ENCODE peak calls at places on chromosomes 11 and 22, in four cellular contexts. W is PC-9, B is spleen, H is heart left ventricle. U is an unnamed sample.

GRCh38 chr22:26471522-26471921 is 12.1 kb downstream of the HPS4 start:
- DNase-seq in B (no peak), H (no peak), W (peak; percentile 38), U (peak; percentile 94)

GRCh38 chr22:44580176-44580575 is 82.1 kb upstream of the RTL6 start:
- DNase-seq in H (no peak), B (peak; percentile 44), W (no peak), U (no peak)

GRCh38 chr22:25779426-25779825 is 37.4 kb downstream of the MYO18B start:
- DNase-seq in W (no peak), H (no peak), B (no peak), U (peak; percentile 59)

GRCh38 chr11:121129362-121130340 is 28.6 kb downstream of the TECTA start:
- DNase-seq in B (no peak), H (no peak), W (peak; percentile 40), U (no peak)

GRCh38 chr11:10108901-10109665 is 184.9 kb downstream of the SBF2 start:
- DNase-seq in H (peak; percentile 31), W (no peak), B (no peak), U (peak; percentile 91)

GRCh38 chr22:36773935-36774334 is 2.0 kb downstream of the IFT27 start:
- DNase-seq in B (no peak), W (no peak), H (no peak), U (peak; percentile 90)

GRCh38 chr11:125514336-125515101 is 18.5 kb upstream of the FEZ1 start:
- DNase-seq in W (peak; percentile 8), B (no peak), H (no peak), U (peak; percentile 78)

GRCh38 chr22:31276426-31277167 is 15.7 kb downstream of the PIK3IP1 start:
- DNase-seq in B (no peak), H (no peak), W (no peak), U (no peak)

GRCh38 chr22:43110444-43110926 is at the start of gene BIK:
- DNase-seq in B (peak; percentile 84), W (peak; percentile 28), H (peak; percentile 52), U (peak; percentile 85)

GRCh38 chr11:70220920-70221319 is 17.8 kb downstream of the FADD start:
- DNase-seq in B (no peak), W (no peak), H (no peak), U (peak; percentile 81)

GRCh38 chr11:26580929-26581328 is 8.9 kb upstream of the MUC15 start:
- DNase-seq in B (no peak), W (no peak), H (no peak), U (no peak)

GRCh38 chr11:12410006-12410728 is 32.8 kb downstream of the PARVA start:
- DNase-seq in B (no peak), W (no peak), H (no peak), U (peak; percentile 41)

GRCh38 chr11:64450168-64450560 is 91.2 kb downstream of the RPS6KA4 start:
- DNase-seq in W (no peak), H (no peak), B (no peak), U (no peak)

GRCh38 chr11:1151366-1152315 is 6.1 kb upstream of the MUC5AC start:
- DNase-seq in B (peak; percentile 64), H (no peak), W (peak; percentile 41), U (peak; percentile 78)

GRCh38 chr11:66692871-66693331 is 15.2 kb upstream of the RBM4B start:
- DNase-seq in W (no peak), B (no peak), H (no peak), U (peak; percentile 75)

GRCh38 chr11:66696186-66696585 is 18.5 kb upstream of the RBM4B start:
- DNase-seq in W (no peak), H (no peak), B (no peak), U (peak; percentile 2)

GRCh38 chr11:66693356-66694055 is 15.8 kb upstream of the RBM4B start:
- DNase-seq in B (no peak), W (no peak), H (no peak), U (peak; percentile 25)

GRCh38 chr11:66694056-66694410 is 16.3 kb upstream of the RBM4B start:
- DNase-seq in W (no peak), H (no peak), B (no peak), U (peak; percentile 66)

GRCh38 chr11:66694732-66695207 is 17.1 kb upstream of the RBM4B start:
- DNase-seq in B (peak; percentile 93), W (peak; percentile 94), H (peak; percentile 91), U (peak; percentile 100)
- TF ChIP-seq CTCF in B (peak; percentile 97), W (peak; percentile 98), H (peak; percentile 88), U (peak; percentile 100)

GRCh38 chr11:17431139-17431538 is 42.7 kb upstream of the KCNJ11 start:
- DNase-seq in W (no peak), H (no peak), B (peak; percentile 49), U (no peak)
- H3K27ac ChIP-seq in W (no peak overlapping the region), H (no peak overlapping the region), B (no peak overlapping the region), U (no peak overlapping the region)

GRCh38 chr11:78216571-78217287 is 28.0 kb downstream of the USP35 start:
- DNase-seq in W (no peak), B (no peak), H (no peak), U (no peak)
- TF ChIP-seq CTCF in W (no peak), B (no peak), H (no peak), U (no peak)

GRCh38 chr11:72783144-72783910 is 10.5 kb downstream of the STARD10 start:
- DNase-seq in B (no peak), W (no peak), H (no peak), U (peak; percentile 79)

GRCh38 chr11:72781063-72781312 is 12.9 kb downstream of the STARD10 start:
- DNase-seq in B (no peak), W (peak; percentile 61), H (no peak), U (no peak)

GRCh38 chr11:72781313-72782080 is 12.3 kb downstream of the STARD10 start:
- DNase-seq in H (no peak), B (peak; percentile 89), W (peak; percentile 32), U (peak; percentile 95)

GRCh38 chr11:72780291-72781062 is 13.4 kb downstream of the STARD10 start:
- DNase-seq in W (no peak), H (no peak), B (no peak), U (peak; percentile 91)

DNA sequence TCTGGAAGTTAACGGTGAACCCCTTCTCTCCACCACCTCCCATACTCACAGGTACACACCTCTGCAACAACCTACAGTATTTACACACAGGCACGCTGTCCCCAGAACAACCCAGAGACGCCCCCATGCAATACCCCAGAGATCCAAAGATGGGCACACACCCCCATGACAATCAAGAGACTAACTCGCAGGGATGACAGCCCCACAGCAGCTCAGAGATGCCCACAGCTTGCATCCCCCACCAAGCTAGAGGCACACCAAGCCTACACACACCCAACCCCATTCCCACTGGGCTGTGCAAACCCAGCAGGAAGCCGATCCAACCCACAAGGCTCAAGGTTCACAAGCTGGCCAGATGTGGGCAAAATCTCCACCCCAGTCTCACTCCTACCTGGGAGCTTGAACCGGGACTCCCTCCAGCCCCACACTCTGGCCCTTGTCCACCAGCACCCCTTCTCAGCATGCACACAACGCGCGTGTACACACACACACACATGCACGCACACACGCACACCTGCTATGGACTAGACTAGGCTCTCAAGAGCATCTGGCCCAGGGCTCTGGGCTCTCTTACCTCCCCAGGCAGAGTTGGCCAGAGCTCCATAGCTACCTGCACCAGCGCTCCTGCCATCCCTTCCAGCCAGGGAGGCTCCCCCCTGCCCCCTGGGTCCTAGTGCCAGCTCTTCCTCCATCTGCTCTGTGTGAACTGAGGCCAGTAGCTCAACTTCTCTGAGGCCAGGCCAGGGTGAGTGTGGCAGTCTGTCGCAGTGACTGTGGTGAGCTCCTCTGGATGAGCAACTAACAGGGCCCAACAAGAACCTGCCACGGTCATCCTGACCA is 11.5 kb downstream of the STARD10 start:
- DNase-seq in B (no peak), H (no peak), W (peak; percentile 20), U (peak; percentile 89)
- H3K27ac ChIP-seq in B (no peak overlapping the region), H (no peak overlapping the region), W (no peak overlapping the region), U (no peak overlapping the region)

DNA sequence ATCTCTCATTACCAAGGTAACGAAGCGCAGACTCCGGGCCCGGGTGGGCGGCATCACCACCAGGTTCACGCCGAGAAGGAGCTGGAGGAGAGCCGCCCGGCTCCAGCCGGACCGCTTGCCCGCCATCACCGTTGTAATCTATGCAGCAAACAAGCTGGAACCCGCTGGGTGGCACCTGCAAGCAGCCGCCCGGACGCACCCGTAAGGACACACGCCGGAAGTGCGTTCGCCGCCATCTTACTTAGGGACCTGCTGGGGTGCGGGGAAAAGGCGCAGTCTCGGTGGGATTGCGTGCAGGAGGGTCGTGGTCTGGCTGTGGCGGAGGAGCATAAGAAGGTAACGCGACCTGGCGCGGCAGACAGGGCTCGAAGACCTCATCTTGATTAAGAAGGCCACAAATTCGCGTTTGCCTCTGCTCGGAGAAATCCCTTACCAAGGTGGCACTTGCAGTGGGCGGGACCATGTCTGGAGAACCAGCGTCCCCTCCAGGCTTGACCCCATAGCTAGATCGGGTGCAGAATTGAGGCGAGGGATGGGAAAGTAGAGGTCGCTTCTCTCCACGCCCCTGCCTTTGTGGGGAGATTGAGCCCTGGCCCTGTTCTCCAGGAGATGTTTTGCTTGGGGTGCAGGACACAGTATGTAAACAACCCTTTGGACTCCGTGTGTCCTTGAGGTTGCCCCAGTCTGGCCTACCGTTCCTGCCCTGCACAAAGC is at the start of gene ACP2:
- DNase-seq in B (peak; percentile 97), W (peak; percentile 88), H (peak; percentile 93), U (peak; percentile 96)
- TF ChIP-seq CTCF in B (peak; percentile 40), W (no peak), H (no peak), U (peak; percentile 35)

GRCh38 chr22:39081557-39081956 is 4.5 kb downstream of the APOBEC3G start:
- DNase-seq in W (no peak), H (no peak), B (peak; percentile 36), U (no peak)
- H3K27ac ChIP-seq in W (no peak overlapping the region), H (no peak overlapping the region), B (no peak overlapping the region), U (no peak overlapping the region)

U was measured in osteoblast.